ENCODE peak calls at places on chromosomes 13 and 19, in four cellular contexts. U, Z, P and V are unnamed samples.
A peak's percentile ranks its signal among the peaks of the same experiment; 100 is the strongest.

GRCh38 chr19:29837448-29837961 is 25.7 kb downstream of the CCNE1 start:
- DNase-seq in P (no peak), Z (peak; percentile 84), U (no peak), V (no peak)

GRCh38 chr13:111893607-111894443 is 173.1 kb upstream of the SOX1 start:
- DNase-seq in Z (no peak), U (no peak), P (no peak), V (no peak)

GRCh38 chr13:26299168-26299788 is 45.3 kb downstream of the CDK8 start:
- DNase-seq in P (no peak), U (peak; percentile 10), Z (no peak), V (no peak)

GRCh38 chr13:29532136-29532535 is 63.4 kb downstream of the SLC7A1 start:
- DNase-seq in U (no peak), P (no peak), Z (no peak), V (no peak)

GRCh38 chr19:34173145-34173956 is 1.0 kb downstream of the LSM14A start:
- DNase-seq in U (peak; percentile 27), P (peak; percentile 31), Z (no peak), V (peak; percentile 82)

GRCh38 chr13:29561918-29562317 is 33.6 kb downstream of the SLC7A1 start:
- DNase-seq in P (no peak), Z (no peak), U (peak; percentile 25), V (peak; percentile 25)

GRCh38 chr19:39557791-39558622 is 18.0 kb upstream of the EID2 start:
- DNase-seq in Z (peak; percentile 41), U (peak; percentile 11), P (no peak), V (peak; percentile 58)

GRCh38 chr13:110409581-110409992 is 102.5 kb downstream of the COL4A2 start:
- DNase-seq in Z (no peak), P (no peak), U (peak; percentile 68), V (no peak)

GRCh38 chr13:109981000-109981399 is 194.6 kb upstream of the IRS2 start:
- DNase-seq in P (no peak), Z (no peak), U (no peak), V (no peak)

GRCh38 chr19:8814176-8814575 is 17.9 kb downstream of the ZNF558 start:
- DNase-seq in P (no peak), U (no peak), Z (no peak), V (no peak)

GRCh38 chr19:12484011-12484370 is 625 bp downstream of the ZNF709 start:
- DNase-seq in U (peak; percentile 6), P (no peak), Z (no peak), V (no peak)

GRCh38 chr13:109595466-109595865 is 190.9 kb downstream of the IRS2 start:
- DNase-seq in U (no peak), P (no peak), Z (no peak), V (no peak)

GRCh38 chr13:70183041-70183440 is 74.8 kb upstream of the KLHL1 start:
- DNase-seq in P (no peak), U (no peak), Z (no peak), V (no peak)

GRCh38 chr13:20353973-20354372 is 121.9 kb upstream of the GJB6 start:
- DNase-seq in U (peak; percentile 67), P (no peak), Z (no peak), V (no peak)

GRCh38 chr13:33918199-33918932 is 100.4 kb downstream of the RFC3 start:
- DNase-seq in P (no peak), Z (no peak), U (peak; percentile 71), V (no peak)

GRCh38 chr19:574658-575526 is 2.5 kb downstream of the BSG start:
- DNase-seq in U (peak; percentile 59), P (peak; percentile 74), Z (peak; percentile 28), V (peak; percentile 35)

GRCh38 chr13:33126909-33127607 is 110.8 kb downstream of the KL start:
- DNase-seq in P (no peak), Z (no peak), U (peak; percentile 65), V (no peak)

GRCh38 chr13:106230450-106230849 is 305.0 kb downstream of the EFNB2 start:
- DNase-seq in U (peak; percentile 83), Z (no peak), P (no peak), V (no peak)

GRCh38 chr13:113862191-113862765 is 1.6 kb downstream of the GAS6 start:
- DNase-seq in P (no peak), U (peak; percentile 36), Z (no peak), V (no peak)

GRCh38 chr19:29841559-29842367 is 30.0 kb downstream of the CCNE1 start:
- DNase-seq in Z (no peak), U (peak; percentile 57), P (no peak), V (peak; percentile 91)

GRCh38 chr19:45729774-45730388 is 815 bp downstream of the FBXO46 start:
- DNase-seq in Z (peak; percentile 51), P (no peak), U (no peak), V (no peak)

DNA sequence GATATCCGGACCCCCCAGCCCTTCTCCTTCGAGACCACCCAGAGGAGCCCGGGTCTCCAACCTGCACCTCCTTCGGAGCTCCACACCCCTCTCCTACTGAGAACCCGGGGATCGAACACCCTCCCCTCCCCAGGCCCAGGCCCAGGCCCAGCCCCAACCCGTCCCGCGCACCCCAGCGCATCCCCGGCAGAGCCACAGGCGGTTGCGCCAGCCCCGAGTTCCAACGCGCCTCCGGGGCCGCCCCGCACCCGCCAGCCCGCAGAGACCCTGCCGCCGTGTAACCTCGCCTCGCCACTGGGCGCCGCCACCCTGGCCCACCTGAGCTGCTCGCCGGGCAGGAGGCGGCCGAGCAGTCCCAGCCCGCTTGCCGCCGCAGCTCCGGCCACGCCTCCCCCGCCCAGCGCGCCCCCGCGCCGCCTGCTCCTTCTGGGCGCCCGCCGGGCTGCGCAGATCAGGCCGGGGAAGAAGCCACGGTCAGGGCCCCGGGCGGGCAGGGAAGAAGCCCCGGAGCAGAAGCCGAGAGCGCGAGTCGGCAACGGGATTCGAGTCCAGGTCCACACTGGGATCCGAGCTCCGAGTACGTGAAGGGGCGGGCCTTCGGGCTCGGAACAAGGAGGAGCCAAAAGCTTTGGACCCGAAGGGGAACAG is at the start of gene MBOAT7:
- DNase-seq in Z (no peak), U (no peak), P (peak; percentile 74), V (no peak)
- TF ChIP-seq POLR2A in Z (peak; percentile 79), U (peak; percentile 68), P (peak; percentile 80), V (peak; percentile 74)

GRCh38 chr19:17679526-17680234 is 8.5 kb downstream of the UNC13A start:
- DNase-seq in U (no peak), Z (no peak), P (no peak), V (no peak)

GRCh38 chr19:17681505-17682125 is 6.5 kb downstream of the UNC13A start:
- DNase-seq in Z (no peak), P (peak; percentile 91), U (peak; percentile 56), V (no peak)

GRCh38 chr19:17678836-17679235 is 9.3 kb downstream of the UNC13A start:
- DNase-seq in U (no peak), P (no peak), Z (no peak), V (no peak)

GRCh38 chr19:17682273-17682672 is 5.9 kb downstream of the UNC13A start:
- DNase-seq in Z (no peak), P (no peak), U (no peak), V (no peak)

GRCh38 chr19:17680235-17680722 is 7.9 kb downstream of the UNC13A start:
- DNase-seq in P (peak; percentile 89), Z (peak; percentile 27), U (peak; percentile 62), V (no peak)
- TF ChIP-seq MXI1 in P (no peak), Z (no peak), U (no peak), V (no peak)

GRCh38 chr13:79405831-79406596 is at the start of gene RBM26:
- DNase-seq in Z (peak; percentile 76), U (peak; percentile 94), P (peak; percentile 80), V (peak; percentile 91)
- TF ChIP-seq POLR2A in Z (peak; percentile 95), U (peak; percentile 75), P (peak; percentile 92), V (peak; percentile 94)

GRCh38 chr13:37386276-37386675 is 212.3 kb downstream of the POSTN start:
- DNase-seq in U (peak; percentile 56), P (no peak), Z (no peak), V (no peak)
- TF ChIP-seq MXI1 in U (no peak), P (no peak), Z (no peak), V (no peak)

GRCh38 chr19:51124729-51125128 is at the start of gene SIGLEC9:
- DNase-seq in U (no peak), Z (no peak), P (no peak), V (no peak)
- TF ChIP-seq POLR2A in U (no peak), Z (no peak), P (no peak), V (no peak)

DNA sequence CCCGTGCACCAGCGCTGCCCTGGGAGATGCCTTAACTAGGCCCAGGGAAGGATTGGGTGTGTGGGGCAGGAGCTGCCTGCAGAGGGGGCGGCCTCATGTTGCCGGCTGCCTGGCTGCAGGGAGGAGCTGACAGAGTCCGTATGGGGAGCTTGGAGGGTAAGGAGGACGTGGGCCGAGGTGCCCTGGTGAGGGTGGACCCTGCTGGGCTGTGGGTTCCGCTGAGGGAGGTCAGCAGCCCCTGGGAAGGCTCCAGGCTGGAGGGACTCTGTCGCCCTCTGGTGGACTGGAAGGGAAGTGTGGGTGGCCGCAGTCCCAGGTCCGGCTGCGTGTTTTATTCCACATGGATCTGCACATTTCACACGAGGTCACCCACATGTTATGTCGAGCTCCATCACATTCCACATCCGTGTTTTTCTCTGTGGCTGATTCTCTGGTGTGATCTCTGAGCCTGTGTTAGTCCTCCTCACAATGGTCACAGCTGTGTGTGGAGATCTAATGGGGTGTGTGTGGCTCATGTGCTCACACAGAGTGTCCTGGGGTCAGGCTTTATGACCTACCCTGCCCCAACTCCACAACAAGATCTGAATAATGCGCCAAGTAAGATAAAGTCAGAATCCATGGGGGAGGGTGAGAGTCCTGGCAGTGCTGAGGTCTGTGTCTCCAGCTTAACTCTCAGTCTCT is 1.8 kb upstream of the CEACAM8 start:
- DNase-seq in U (no peak), P (peak; percentile 74), Z (no peak), V (no peak)
- TF ChIP-seq MXI1 in U (no peak), P (no peak), Z (no peak), V (no peak)

GRCh38 chr13:102798653-102799543 is at the start of the genes BIVM and POGLUT2:
- DNase-seq in P (peak; percentile 89), U (peak; percentile 91), Z (peak; percentile 67), V (peak; percentile 89)
- TF ChIP-seq POLR2A in P (peak; percentile 55), U (no peak), Z (peak; percentile 64), V (peak; percentile 68)

GRCh38 chr13:44718467-44718866 is 142.3 kb upstream of the TSC22D1 start:
- DNase-seq in Z (no peak), U (no peak), P (no peak), V (no peak)

GRCh38 chr13:44715287-44716224 is 139.4 kb upstream of the TSC22D1 start:
- DNase-seq in P (no peak), Z (no peak), U (no peak), V (no peak)

GRCh38 chr13:44710576-44710975 is 134.4 kb upstream of the TSC22D1 start:
- DNase-seq in P (no peak), U (peak; percentile 96), Z (peak; percentile 5), V (no peak)

DNA sequence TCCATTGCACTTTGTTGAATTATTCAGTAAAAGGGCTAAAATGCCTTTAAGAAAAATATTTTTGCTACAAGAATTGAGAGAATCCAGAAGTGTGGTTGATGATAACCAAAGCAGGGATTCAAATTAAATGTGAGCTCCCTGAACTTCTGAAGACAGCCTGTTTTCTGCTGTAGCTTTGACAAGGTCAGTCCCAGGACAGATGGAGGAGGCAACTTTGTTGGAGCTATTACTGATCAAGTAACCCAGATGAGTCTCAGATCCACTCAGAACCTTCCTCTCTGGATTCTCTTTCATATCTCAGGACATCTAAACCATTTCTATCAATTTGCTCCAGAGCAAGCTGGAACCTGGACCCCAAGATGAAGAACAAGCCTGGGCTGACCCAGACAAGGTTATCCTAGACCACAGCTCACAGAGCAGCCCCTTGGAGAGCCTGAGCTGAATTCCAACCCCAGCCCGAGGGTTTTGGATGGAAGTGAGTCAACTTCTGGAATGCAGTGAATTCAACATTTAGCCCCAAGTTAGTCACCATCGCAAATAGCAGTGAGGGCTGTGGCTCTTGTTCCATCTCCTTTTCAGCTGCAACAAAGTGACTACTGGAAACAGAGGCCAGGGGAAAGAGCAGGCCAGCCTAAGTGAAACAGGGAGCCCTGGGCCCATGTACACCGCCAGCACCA is 137.8 kb upstream of the TSC22D1 start:
- DNase-seq in P (no peak), U (peak; percentile 94), Z (no peak), V (peak; percentile 53)
- TF ChIP-seq MXI1 in P (no peak), U (no peak), Z (no peak), V (no peak)